ENCODE peak calls at places on chromosomes 7 and 10, in four cellular contexts. V is colonic mucosa, R is heart right ventricle, F is neural progenitor cell. W is an unnamed sample.
A peak's percentile ranks its signal among the peaks of the same experiment; 100 is the strongest.

GRCh38 chr10:97006364-97006763 is 174.3 kb downstream of the LCOR start:
- DNase-seq in V (no peak), R (no peak), F (no peak), W (no peak)

GRCh38 chr10:98088186-98088971 is 46.1 kb upstream of the R3HCC1L start:
- DNase-seq in V (no peak), R (peak; percentile 31), F (no peak), W (peak; percentile 27)

GRCh38 chr10:73517166-73517888 is 21.5 kb upstream of the PPP3CB start:
- DNase-seq in V (no peak), R (no peak), F (no peak), W (no peak)

GRCh38 chr7:121384159-121384745 is 11.9 kb downstream of the FAM3C start:
- DNase-seq in V (no peak), R (no peak), F (no peak), W (no peak)

GRCh38 chr10:89810908-89811515 is 109.6 kb downstream of the KIF20B start:
- DNase-seq in V (no peak), R (no peak), F (peak; percentile 74), W (no peak)

GRCh38 chr7:147509052-147509480 is 1081.5 kb upstream of the C7orf33 start:
- DNase-seq in V (no peak), R (no peak), F (no peak), W (no peak)

GRCh38 chr7:87416682-87417587 is 58.5 kb downstream of the ABCB4 start:
- DNase-seq in V (peak; percentile 79), R (no peak), F (peak; percentile 76), W (no peak)

GRCh38 chr10:111139567-111139966 is 62.7 kb downstream of the ADRA2A start:
- DNase-seq in V (no peak), R (no peak), F (no peak), W (no peak)

GRCh38 chr7:20784311-20785210 is 2.1 kb downstream of the SP8 start:
- DNase-seq in V (no peak), R (no peak), F (peak; percentile 74), W (no peak)

GRCh38 chr7:140242057-140243031 is 65.6 kb upstream of the KDM7A start:
- DNase-seq in V (peak; percentile 68), R (no peak), F (no peak), W (peak; percentile 18)

GRCh38 chr10:75287697-75288096 is 51.9 kb upstream of the COMTD1 start:
- DNase-seq in V (peak; percentile 5), R (no peak), F (no peak), W (no peak)

GRCh38 chr7:69256634-69257081 is 341.6 kb upstream of the AUTS2 start:
- DNase-seq in V (no peak), R (peak; percentile 45), F (no peak), W (peak; percentile 52)

GRCh38 chr7:20577362-20578069 is 38.0 kb upstream of the ABCB5 start:
- DNase-seq in V (no peak), R (no peak), F (no peak), W (no peak)

GRCh38 chr10:88379575-88379974 is 203.5 kb downstream of the RNLS start:
- DNase-seq in V (peak; percentile 59), R (no peak), F (no peak), W (no peak)

GRCh38 chr10:119199231-119199992 is 8.0 kb upstream of the GRK5 start:
- DNase-seq in V (peak; percentile 59), R (peak; percentile 37), F (peak; percentile 88), W (peak; percentile 32)

GRCh38 chr7:92508949-92509348 is 19.4 kb downstream of the PEX1 start:
- DNase-seq in V (no peak), R (no peak), F (no peak), W (no peak)

GRCh38 chr7:28433039-28433438 is 20.7 kb downstream of the CREB5 start:
- DNase-seq in V (no peak), R (no peak), F (no peak), W (no peak)
- H3K27ac ChIP-seq in V (no peak overlapping the region), R (no peak overlapping the region), F (no peak overlapping the region), W (no peak overlapping the region)

DNA sequence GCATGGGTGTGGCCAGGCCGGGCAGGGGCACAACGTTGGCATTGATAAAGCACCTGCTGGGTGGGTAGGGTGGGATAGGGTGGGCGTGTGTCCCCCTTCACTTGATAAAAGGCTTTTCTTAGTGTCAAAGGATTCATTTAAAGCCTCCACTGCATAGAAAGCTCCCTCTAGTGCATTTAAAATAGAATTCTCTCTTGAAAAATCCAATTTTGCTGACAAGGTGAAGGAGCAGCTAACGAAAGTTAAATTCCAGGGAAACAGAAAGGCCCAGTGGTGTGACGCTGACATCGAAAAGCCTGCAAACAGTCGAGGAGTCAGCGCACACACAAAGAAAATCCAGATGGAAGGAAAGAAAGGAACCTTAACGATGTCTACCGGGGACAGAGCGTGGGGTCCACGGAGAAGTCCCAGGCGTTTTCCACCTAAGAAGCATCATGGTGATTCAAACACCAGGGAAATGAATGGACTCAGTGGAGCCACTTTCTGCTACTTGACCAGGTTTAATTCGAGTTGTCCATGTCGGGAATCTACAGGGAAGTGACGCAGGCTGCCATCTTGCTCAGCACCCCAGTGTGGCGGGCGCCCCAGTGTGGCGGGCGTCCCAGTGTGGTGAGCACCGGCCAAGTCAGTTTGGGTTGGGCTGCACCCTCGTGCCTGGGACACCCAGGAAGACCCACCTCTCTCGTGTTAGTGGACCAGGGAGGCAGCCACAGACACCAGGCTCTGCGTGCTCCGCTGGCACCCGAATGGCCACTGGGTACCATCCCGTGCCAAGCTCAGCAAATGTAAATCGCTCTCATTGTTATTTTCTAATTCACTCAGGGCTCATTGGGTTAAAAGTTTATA is 217.8 kb downstream of the DNAJB6 start:
- DNase-seq in V (no peak), R (no peak), F (no peak), W (no peak)
- H3K27me3 ChIP-seq in V (no peaks in the 10 kb centered on the region), R (no peaks in the 10 kb centered on the region), F (no peaks in the 10 kb centered on the region), W (peaks cover 15% of the 10 kb centered on the region)

GRCh38 chr10:70804424-70804814 is 11.3 kb upstream of the SGPL1 start:
- DNase-seq in V (no peak), R (no peak), F (no peak), W (no peak)

GRCh38 chr10:70805619-70806215 is 10.0 kb upstream of the SGPL1 start:
- DNase-seq in V (no peak), R (no peak), F (no peak), W (no peak)

GRCh38 chr10:70801854-70802253 is 13.9 kb upstream of the SGPL1 start:
- DNase-seq in V (no peak), R (no peak), F (no peak), W (no peak)

GRCh38 chr10:70806841-70807240 is 8.9 kb upstream of the SGPL1 start:
- DNase-seq in V (no peak), R (no peak), F (no peak), W (no peak)

DNA sequence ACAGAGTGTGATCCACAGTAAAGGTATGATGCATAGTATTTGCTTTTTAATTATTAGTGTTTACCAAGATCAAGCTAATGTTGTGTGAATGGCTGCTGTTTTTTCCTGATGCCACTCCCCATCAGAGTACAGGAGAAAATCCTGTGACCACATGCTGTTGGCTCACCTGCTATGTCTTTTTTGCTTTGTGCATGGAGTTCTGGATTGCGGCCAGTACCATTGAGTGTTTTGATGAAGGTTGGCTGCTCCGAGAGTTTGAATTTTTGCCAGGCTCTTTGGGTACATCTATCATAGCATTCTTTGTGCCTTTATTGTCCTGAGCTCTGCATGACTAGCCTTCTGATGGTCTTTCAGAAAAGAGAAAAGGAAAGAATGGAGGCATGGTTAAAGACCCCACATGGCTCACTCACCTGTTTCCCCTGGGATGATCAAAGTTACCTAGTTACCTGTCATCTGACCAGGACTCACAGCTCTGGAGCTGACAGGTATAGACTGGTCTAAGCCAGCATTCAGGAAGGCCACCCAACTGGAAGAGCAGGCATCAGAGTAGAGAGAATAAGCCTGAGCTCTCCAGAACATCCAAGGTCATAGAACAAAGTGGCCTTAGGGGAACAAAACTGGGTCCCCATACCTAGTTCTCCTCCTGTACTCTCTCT is 11.9 kb upstream of the SGPL1 start:
- DNase-seq in V (no peak), R (no peak), F (no peak), W (no peak)
- H3K4me1 ChIP-seq in V (no peaks in the 10 kb centered on the region), R (no peaks in the 10 kb centered on the region), F (no peaks in the 10 kb centered on the region), W (peaks cover 19% of the 10 kb centered on the region)

GRCh38 chr10:45440511-45441062 is 66.6 kb downstream of the ALOX5 start:
- DNase-seq in V (peak; percentile 11), R (no peak), F (no peak), W (no peak)

GRCh38 chr10:45442251-45442650 is 68.2 kb downstream of the ALOX5 start:
- DNase-seq in V (no peak), R (no peak), F (no peak), W (no peak)

GRCh38 chr10:45441239-45441638 is 67.2 kb downstream of the ALOX5 start:
- DNase-seq in V (no peak), R (no peak), F (no peak), W (no peak)

GRCh38 chr10:45442670-45443069 is 68.7 kb downstream of the ALOX5 start:
- DNase-seq in V (no peak), R (no peak), F (no peak), W (no peak)

DNA sequence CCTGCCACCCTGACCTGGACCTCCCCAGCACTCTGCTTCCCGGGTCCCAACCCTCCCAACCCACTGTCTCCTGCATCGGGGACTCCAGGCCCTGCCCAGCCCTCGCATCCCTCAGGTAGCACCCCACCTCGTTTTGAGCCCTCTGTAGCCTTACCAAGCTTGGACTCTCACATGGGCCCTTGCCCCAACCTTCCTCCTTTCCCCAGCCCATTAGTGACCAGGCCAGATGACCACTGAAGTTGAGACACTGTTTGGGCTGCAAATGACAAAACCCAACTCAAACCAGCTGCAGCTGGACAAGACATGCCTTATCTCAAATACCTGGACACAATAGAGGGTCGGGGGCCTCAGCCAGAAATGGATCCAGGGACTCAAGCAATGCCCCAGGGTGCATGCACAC is 67.8 kb downstream of the ALOX5 start:
- DNase-seq in V (no peak), R (no peak), F (no peak), W (no peak)
- H3K27ac ChIP-seq in V (no peak overlapping the region), R (no peak overlapping the region), F (no peak overlapping the region), W (no peak overlapping the region)

W was measured in left ventricle myocardium inferior.